ENCODE peak calls at places on chromosomes 7 and 10, in six cellular contexts. J is neural progenitor cell, F is HepG2, Y is NT2/D1, A is SK-N-SH, U is endodermal cell. E is an unnamed sample. For H3K4me1 and H3K36me3, the result is how much of the 10 kb centered on the place peaks cover.

GRCh38 chr7:158910254-158911053 is 54.1 kb downstream of the DYNC2I1 start:
- DNase-seq in J (no peak), F (no peak), Y (no peak), A (no peak), U (peak), E (no peak)

GRCh38 chr10:100345570-100346330 is 1.3 kb upstream of the SCD start:
- DNase-seq in J (peak), F (peak), Y (no peak), A (no peak), U (peak), E (no peak)

GRCh38 chr7:107945332-107945731 is 54.3 kb downstream of the DLD start:
- DNase-seq in J (no peak), F (no peak), Y (no peak), A (no peak), U (no peak), E (no peak)

GRCh38 chr7:2641406-2642393 is 9.9 kb downstream of the TTYH3 start:
- DNase-seq in J (peak), F (peak), Y (peak), A (peak), U (peak), E (no peak)

GRCh38 chr10:37619336-37619735 is 238.1 kb downstream of the ZNF248 start:
- DNase-seq in J (no peak), F (no peak), Y (no peak), A (no peak), U (no peak), E (no peak)

GRCh38 chr10:114821915-114822770 is 563 bp downstream of the FHIP2A start:
- DNase-seq in J (peak), F (peak), Y (no peak), A (peak), U (peak), E (peak)

GRCh38 chr10:54826994-54827560 is 26.0 kb upstream of the PCDH15 start:
- DNase-seq in J (no peak), F (no peak), Y (no peak), A (no peak), U (no peak), E (no peak)

GRCh38 chr10:125060486-125060850 is 99.9 kb downstream of the CTBP2 start:
- DNase-seq in J (peak), F (no peak), Y (no peak), A (no peak), U (no peak), E (no peak)

GRCh38 chr10:74328388-74328787 is 177.4 kb downstream of the ADK start:
- DNase-seq in J (no peak), F (no peak), Y (no peak), A (no peak), U (no peak), E (no peak)

GRCh38 chr7:92503767-92504166 is 24.6 kb downstream of the PEX1 start:
- DNase-seq in J (no peak), F (no peak), Y (no peak), A (no peak), U (no peak), E (no peak)

GRCh38 chr7:138023618-138024333 is 21.9 kb upstream of the CREB3L2 start:
- DNase-seq in J (no peak), F (no peak), Y (no peak), A (no peak), U (no peak), E (peak)

GRCh38 chr7:92697012-92697411 is 106.8 kb upstream of the FAM133B start:
- DNase-seq in J (no peak), F (no peak), Y (no peak), A (no peak), U (no peak), E (no peak)

GRCh38 chr7:43647314-43647691 is 64.4 kb downstream of the STK17A start:
- DNase-seq in J (peak), F (no peak), Y (peak), A (no peak), U (peak), E (no peak)

GRCh38 chr7:40986351-40986873 is 716.5 kb downstream of the INHBA start:
- DNase-seq in J (no peak), F (no peak), Y (no peak), A (no peak), U (no peak), E (no peak)

GRCh38 chr10:124496150-124496549 is 34.5 kb downstream of the LHPP start:
- DNase-seq in J (no peak), F (no peak), Y (no peak), A (peak), U (no peak), E (no peak)

GRCh38 chr10:114678806-114679205 is 20.7 kb upstream of the ABLIM1 start:
- DNase-seq in J (no peak), F (no peak), Y (no peak), A (no peak), U (no peak), E (no peak)

GRCh38 chr7:6160191-6160623 is 112.2 kb downstream of the CYTH3 start:
- DNase-seq in J (peak), F (no peak), Y (peak), A (peak), U (peak), E (no peak)

GRCh38 chr7:11533229-11533820 is 298.7 kb downstream of the THSD7A start:
- DNase-seq in J (no peak), F (no peak), Y (no peak), A (no peak), U (no peak), E (no peak)

GRCh38 chr10:132671171-132672154 is 114.5 kb downstream of the NKX6-2 start:
- DNase-seq in J (no peak), F (no peak), Y (no peak), A (no peak), U (peak), E (no peak)

GRCh38 chr7:158588085-158588877 is 658 bp upstream of the PTPRN2 start:
- DNase-seq in J (peak), F (no peak), Y (no peak), A (no peak), U (peak), E (no peak)

GRCh38 chr7:124940306-124940705 is 10.7 kb upstream of the POT1 start:
- DNase-seq in J (no peak), F (no peak), Y (no peak), A (no peak), U (no peak), E (no peak)

GRCh38 chr7:114924066-114924712 is 2.3 kb downstream of the MDFIC start:
- DNase-seq in J (no peak), F (no peak), Y (no peak), A (no peak), U (no peak), E (peak)

GRCh38 chr10:42790835-42791234 is 8.2 kb downstream of the BMS1 start:
- DNase-seq in J (peak), F (no peak), Y (peak), A (no peak), U (no peak), E (no peak)

GRCh38 chr7:68509603-68510002 is 1088.7 kb upstream of the AUTS2 start:
- DNase-seq in J (no peak), F (no peak), Y (no peak), A (no peak), U (no peak), E (no peak)

GRCh38 chr7:74083928-74084721 is 521 bp downstream of the LIMK1 start:
- DNase-seq in J (no peak), F (no peak), Y (no peak), A (peak), U (peak), E (peak)

GRCh38 chr7:101537205-101537604 is 91.9 kb downstream of the MYL10 start:
- DNase-seq in J (no peak), F (peak), Y (no peak), A (peak), U (no peak), E (no peak)

GRCh38 chr10:30383366-30383765 is 34.3 kb upstream of the MTPAP start:
- DNase-seq in J (no peak), F (no peak), Y (no peak), A (no peak), U (no peak), E (no peak)

GRCh38 chr10:124696446-124697392 is 47.5 kb downstream of the FAM53B start:
- DNase-seq in J (no peak), F (no peak), Y (no peak), A (no peak), U (no peak), E (peak)

GRCh38 chr7:4479367-4480039 is 202.6 kb upstream of the FOXK1 start:
- DNase-seq in J (peak), F (peak), Y (peak), A (peak), U (peak), E (peak)

GRCh38 chr7:4739528-4739992 is 35.9 kb upstream of the AP5Z1 start:
- DNase-seq in J (peak), F (peak), Y (no peak), A (peak), U (peak), E (peak)

GRCh38 chr10:120459185-120459584 is 2.2 kb downstream of the PLPP4 start:
- DNase-seq in J (no peak), F (no peak), Y (no peak), A (peak), U (no peak), E (no peak)

GRCh38 chr7:136069840-136070529 is 92.8 kb upstream of the MTPN start:
- DNase-seq in J (no peak), F (no peak), Y (no peak), A (no peak), U (no peak), E (no peak)

GRCh38 chr10:14583252-14583651 is 191.4 kb downstream of the FAM107B start:
- DNase-seq in J (no peak), F (no peak), Y (no peak), A (no peak), U (no peak), E (no peak)

GRCh38 chr7:34277016-34277800 is 371.9 kb downstream of the BMPER start:
- DNase-seq in J (peak), F (no peak), Y (no peak), A (no peak), U (no peak), E (peak)

GRCh38 chr7:152910545-152911013 is 151.0 kb downstream of the ACTR3B start:
- DNase-seq in J (no peak), F (peak), Y (no peak), A (no peak), U (peak), E (no peak)

GRCh38 chr10:126130291-126130710 is 233.9 kb downstream of the FANK1 start:
- DNase-seq in J (no peak), F (no peak), Y (no peak), A (no peak), U (no peak), E (no peak)

GRCh38 chr7:82405291-82405690 is 38.3 kb downstream of the CACNA2D1 start:
- DNase-seq in J (no peak), F (no peak), Y (no peak), A (no peak), U (no peak), E (no peak)

GRCh38 chr7:112110651-112111050 is 95.5 kb downstream of the DOCK4 start:
- DNase-seq in J (no peak), F (no peak), Y (no peak), A (no peak), U (no peak), E (no peak)

GRCh38 chr7:112112822-112113255 is 93.4 kb downstream of the DOCK4 start:
- DNase-seq in J (no peak), F (no peak), Y (no peak), A (no peak), U (no peak), E (peak)

GRCh38 chr7:112105584-112106540 is 100.3 kb downstream of the DOCK4 start:
- DNase-seq in J (no peak), F (no peak), Y (no peak), A (no peak), U (no peak), E (no peak)

GRCh38 chr7:112110175-112110574 is 96.0 kb downstream of the DOCK4 start:
- DNase-seq in J (no peak), F (no peak), Y (no peak), A (no peak), U (no peak), E (no peak)

GRCh38 chr7:112108984-112109383 is 97.2 kb downstream of the DOCK4 start:
- DNase-seq in J (no peak), F (no peak), Y (no peak), A (no peak), U (no peak), E (no peak)
- H3K4me1 ChIP-seq in J (under half), F (under half), Y (under half), A (under half), U (under half), E (under half)

DNA sequence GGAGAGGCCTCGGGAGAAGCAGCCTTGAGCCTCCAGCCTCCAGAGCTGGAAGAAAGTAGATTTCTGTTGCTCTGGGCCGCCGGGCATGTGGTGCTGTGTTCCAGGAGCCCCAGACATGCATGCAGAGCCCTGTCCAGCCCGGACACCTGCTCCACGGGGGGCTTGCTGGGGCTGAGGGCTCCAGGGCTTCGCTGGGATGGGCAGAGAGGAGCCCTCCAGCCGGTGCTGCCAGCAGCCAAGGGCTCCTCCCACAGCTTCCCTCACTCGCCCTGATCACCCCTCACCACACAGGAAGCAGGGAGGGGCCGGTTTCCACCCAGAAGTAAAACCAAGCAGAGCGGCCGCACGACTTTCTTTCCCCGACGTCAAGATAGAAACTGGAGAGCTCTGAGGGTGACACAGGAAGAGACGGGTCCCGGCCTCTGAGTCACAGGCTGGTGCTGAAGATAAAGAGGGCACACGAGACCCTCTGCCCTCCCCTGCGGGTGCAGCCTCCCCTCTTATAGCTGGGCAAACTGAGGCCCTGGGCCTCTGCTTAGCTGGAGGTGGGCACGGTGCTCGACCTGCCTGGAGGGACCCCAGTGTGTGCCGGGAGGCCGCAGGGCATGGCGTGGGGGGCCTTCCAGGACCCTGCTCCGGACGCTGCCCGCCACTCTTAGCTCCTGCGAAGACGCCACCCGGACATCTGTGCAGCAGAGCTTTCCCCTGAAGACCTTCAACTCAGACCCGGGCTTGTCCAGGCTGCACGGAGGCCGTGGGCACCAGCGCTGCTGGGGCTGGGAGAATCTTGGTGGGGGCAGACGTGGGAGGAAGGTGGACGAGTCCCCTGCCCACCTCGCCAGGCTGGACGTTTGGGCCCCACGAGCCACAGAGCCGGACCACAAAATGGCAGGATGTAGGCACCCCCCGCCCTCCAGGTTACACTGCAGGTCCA is 31.1 kb downstream of the ADAP1 start:
- DNase-seq in J (no peak), F (no peak), Y (no peak), A (no peak), U (peak), E (peak)
- H3K9ac ChIP-seq in J (no peak), F (no peak), Y (peak), A (no peak), U (no peak), E (peak)

GRCh38 chr10:102508506-102508905 is 4.7 kb downstream of the SUFU start:
- DNase-seq in J (peak), F (no peak), Y (no peak), A (no peak), U (no peak), E (no peak)
- H3K36me3 ChIP-seq in J (under half), F (under half), Y (under half), A (under half), U (under half), E (under half)

GRCh38 chr10:95434583-95434982 is 126.6 kb downstream of the SORBS1 start:
- DNase-seq in J (no peak), F (no peak), Y (no peak), A (no peak), U (no peak), E (no peak)
- H3K4me1 ChIP-seq in J (under half), F (under half), Y (under half), A (under half), U (under half), E (under half)

GRCh38 chr7:150448789-150449147 is 1.7 kb upstream of the GIMAP8 start:
- DNase-seq in J (peak), F (peak), Y (peak), A (peak), U (peak), E (peak)
- H3K9ac ChIP-seq in J (no peak), F (no peak), Y (no peak), A (no peak), U (no peak), E (no peak)

GRCh38 chr10:121959671-121960070 is 15.3 kb downstream of the NSMCE4A start:
- DNase-seq in J (no peak), F (no peak), Y (no peak), A (no peak), U (no peak), E (no peak)
- H3K36me3 ChIP-seq in J (under half), F (under half), Y (under half), A (under half), U (half or more), E (under half)

GRCh38 chr7:55572378-55573233 is at the start of gene VOPP1:
- DNase-seq in J (peak), F (peak), Y (peak), A (peak), U (peak), E (peak)
- H3K4me1 ChIP-seq in J (under half), F (under half), Y (under half), A (under half), U (under half), E (under half)

DNA sequence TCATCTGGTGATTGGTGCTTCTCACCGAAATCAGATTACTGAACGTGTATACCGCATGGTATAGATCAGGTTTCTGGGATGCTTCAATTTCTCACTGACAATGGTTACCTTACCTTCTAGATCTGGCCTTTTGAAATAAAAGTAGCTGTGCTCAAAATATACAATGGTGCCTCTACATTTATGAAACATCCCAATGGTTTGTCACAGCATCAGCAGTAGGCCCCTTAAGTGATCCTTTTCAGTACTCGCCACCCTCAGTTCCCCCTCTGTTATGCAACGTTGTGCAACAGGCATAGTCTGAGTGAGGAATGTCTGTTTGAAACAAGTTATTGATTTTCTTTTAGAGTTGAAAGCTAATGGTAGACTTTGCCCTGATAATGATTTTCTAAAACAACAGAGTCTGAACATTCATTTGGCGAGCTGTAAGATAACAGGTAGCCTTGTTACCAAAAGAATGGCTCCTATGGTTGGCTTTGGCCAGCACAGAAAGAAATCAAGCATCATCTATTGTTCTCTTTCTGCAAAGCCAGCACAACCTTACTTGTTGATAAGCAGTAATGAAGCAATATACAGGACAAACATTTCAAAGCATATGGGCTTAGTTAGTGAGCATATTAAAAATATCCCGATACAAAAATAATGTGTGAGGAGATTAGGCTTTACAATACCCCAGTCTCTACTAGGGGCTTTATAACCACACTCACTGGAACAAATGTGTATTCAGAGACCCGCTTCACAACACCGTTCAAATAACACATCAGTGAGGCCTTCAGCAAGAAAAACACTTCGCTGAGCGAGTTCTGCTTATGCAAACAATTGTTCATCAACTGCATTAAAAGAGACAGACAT is 693.7 kb downstream of the PARD3 start:
- DNase-seq in J (no peak), F (peak), Y (no peak), A (no peak), U (no peak), E (no peak)
- H3K9ac ChIP-seq in J (no peak), F (peak), Y (no peak), A (no peak), U (no peak), E (no peak)

DNA sequence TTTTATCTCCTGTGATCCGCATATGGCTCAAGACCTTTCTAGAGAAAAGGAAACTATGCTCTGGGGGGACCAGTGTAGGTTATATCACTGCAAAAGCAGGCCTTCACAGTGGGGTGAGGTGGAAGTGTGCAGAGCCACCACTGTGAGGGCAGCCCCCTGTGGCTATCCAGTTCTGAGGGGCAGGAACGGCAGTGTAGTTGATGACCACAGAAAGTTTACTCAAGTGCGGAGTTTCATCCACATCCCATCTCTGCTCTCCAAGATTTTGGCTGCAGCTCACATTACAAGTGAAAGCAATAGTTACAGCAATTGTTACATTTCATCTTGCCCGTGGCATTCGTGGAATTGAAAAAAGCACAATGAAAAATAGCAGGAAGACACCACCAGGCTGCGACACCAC is 345.9 kb upstream of the GALNT17 start:
- DNase-seq in J (no peak), F (no peak), Y (no peak), A (no peak), U (peak), E (no peak)
- H3K36me3 ChIP-seq in J (under half), F (under half), Y (half or more), A (half or more), U (half or more), E (under half)

DNA sequence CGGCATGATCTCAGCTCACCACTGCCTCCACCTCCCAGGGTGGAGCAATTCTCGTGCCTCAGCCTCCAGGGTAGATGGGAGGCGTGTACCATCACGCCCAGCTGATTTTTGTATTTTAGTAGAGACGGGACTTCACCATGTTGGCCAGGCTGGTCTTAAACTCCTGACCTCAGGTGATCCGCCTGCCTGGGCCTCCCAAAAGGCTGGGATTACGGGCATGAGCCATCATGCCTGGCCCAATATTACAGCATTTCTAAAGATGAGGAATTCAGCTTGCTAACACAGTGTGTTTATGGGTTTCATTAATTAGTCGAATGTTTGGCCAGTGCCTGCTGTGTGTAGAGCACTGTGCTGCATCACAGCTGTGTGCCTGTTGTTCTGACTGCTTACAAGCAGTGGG is 3.7 kb downstream of the WDR37 start:
- DNase-seq in J (no peak), F (no peak), Y (no peak), A (no peak), U (no peak), E (no peak)
- H3K4me1 ChIP-seq in J (under half), F (under half), Y (under half), A (under half), U (under half), E (under half)

E was measured in MM.1S.